ENCODE peak calls at places on chromosomes 3 and 15, in six cellular contexts. One of them, this sample, is unnamed.
A peak's percentile ranks its signal among the peaks of the same experiment; 100 is the strongest.

GRCh38 chr3:17258823-17259436 is 374.2 kb downstream of the PLCL2 start:
- DNase-seq in nephron progenitor cell: peak; percentile 4
- DNase-seq in cardiac muscle cell: peak; percentile 58
- DNase-seq in mesothelial cell of epicardium: no peak
- DNase-seq in heart left ventricle: no peak
- DNase-seq in body of pancreas: no peak
- DNase-seq in this sample: no peak

GRCh38 chr15:68411735-68412134 is 20.2 kb downstream of the ITGA11 start:
- DNase-seq in mesothelial cell of epicardium: no peak
- DNase-seq in cardiac muscle cell: no peak
- DNase-seq in nephron progenitor cell: no peak
- DNase-seq in heart left ventricle: no peak
- DNase-seq in body of pancreas: no peak
- DNase-seq in this sample: no peak

GRCh38 chr15:70375006-70375409 is 277.3 kb upstream of the TLE3 start:
- DNase-seq in cardiac muscle cell: peak; percentile 64
- DNase-seq in nephron progenitor cell: no peak
- DNase-seq in body of pancreas: no peak
- DNase-seq in mesothelial cell of epicardium: no peak
- DNase-seq in heart left ventricle: no peak
- DNase-seq in this sample: no peak

GRCh38 chr15:83285979-83286553 is 1.6 kb upstream of the BNC1 start:
- DNase-seq in heart left ventricle: no peak
- DNase-seq in nephron progenitor cell: no peak
- DNase-seq in body of pancreas: no peak
- DNase-seq in mesothelial cell of epicardium: no peak
- DNase-seq in cardiac muscle cell: peak; percentile 74
- DNase-seq in this sample: no peak

GRCh38 chr15:64137226-64137833 is 14.2 kb upstream of the SNX22 start:
- DNase-seq in nephron progenitor cell: no peak
- DNase-seq in mesothelial cell of epicardium: no peak
- DNase-seq in cardiac muscle cell: no peak
- DNase-seq in heart left ventricle: no peak
- DNase-seq in body of pancreas: no peak
- DNase-seq in this sample: no peak

GRCh38 chr3:34024447-34025240 is 226.2 kb downstream of the PDCD6IP start:
- DNase-seq in body of pancreas: no peak
- DNase-seq in cardiac muscle cell: no peak
- DNase-seq in heart left ventricle: no peak
- DNase-seq in nephron progenitor cell: no peak
- DNase-seq in mesothelial cell of epicardium: no peak
- DNase-seq in this sample: no peak

GRCh38 chr3:58104155-58104554 is 95.9 kb downstream of the FLNB start:
- DNase-seq in mesothelial cell of epicardium: no peak
- DNase-seq in cardiac muscle cell: no peak
- DNase-seq in nephron progenitor cell: no peak
- DNase-seq in body of pancreas: no peak
- DNase-seq in heart left ventricle: no peak
- DNase-seq in this sample: no peak

GRCh38 chr3:125110876-125111480 is 55.2 kb upstream of the HEG1 start:
- DNase-seq in cardiac muscle cell: no peak
- DNase-seq in mesothelial cell of epicardium: no peak
- DNase-seq in nephron progenitor cell: no peak
- DNase-seq in body of pancreas: no peak
- DNase-seq in heart left ventricle: no peak
- DNase-seq in this sample: no peak

GRCh38 chr3:195549931-195550519 is 6.9 kb upstream of the PPP1R2 start:
- DNase-seq in cardiac muscle cell: peak; percentile 13
- DNase-seq in mesothelial cell of epicardium: no peak
- DNase-seq in body of pancreas: no peak
- DNase-seq in nephron progenitor cell: no peak
- DNase-seq in heart left ventricle: no peak
- DNase-seq in this sample: no peak

GRCh38 chr15:92439311-92439710 is 45.6 kb downstream of the ST8SIA2 start:
- DNase-seq in mesothelial cell of epicardium: no peak
- DNase-seq in nephron progenitor cell: no peak
- DNase-seq in heart left ventricle: no peak
- DNase-seq in cardiac muscle cell: no peak
- DNase-seq in body of pancreas: no peak
- DNase-seq in this sample: no peak

GRCh38 chr3:99974989-99975388 is 139.3 kb downstream of the FILIP1L start:
- DNase-seq in mesothelial cell of epicardium: no peak
- DNase-seq in nephron progenitor cell: no peak
- DNase-seq in cardiac muscle cell: no peak
- DNase-seq in heart left ventricle: no peak
- DNase-seq in body of pancreas: no peak
- DNase-seq in this sample: no peak

GRCh38 chr3:123285066-123285465 is 83.3 kb downstream of the SEC22A start:
- DNase-seq in cardiac muscle cell: no peak
- DNase-seq in body of pancreas: no peak
- DNase-seq in mesothelial cell of epicardium: no peak
- DNase-seq in heart left ventricle: no peak
- DNase-seq in nephron progenitor cell: no peak
- DNase-seq in this sample: no peak

GRCh38 chr15:67521770-67522568 is 1.0 kb downstream of the C15orf61 start:
- DNase-seq in heart left ventricle: peak; percentile 12
- DNase-seq in nephron progenitor cell: no peak
- DNase-seq in cardiac muscle cell: peak; percentile 44
- DNase-seq in mesothelial cell of epicardium: no peak
- DNase-seq in body of pancreas: no peak
- DNase-seq in this sample: no peak

GRCh38 chr15:80343610-80344009 is 60.6 kb upstream of the ARNT2 start:
- DNase-seq in mesothelial cell of epicardium: no peak
- DNase-seq in body of pancreas: peak; percentile 34
- DNase-seq in nephron progenitor cell: no peak
- DNase-seq in cardiac muscle cell: peak; percentile 97
- DNase-seq in heart left ventricle: peak; percentile 80
- DNase-seq in this sample: no peak

GRCh38 chr15:76380249-76380648 is 43.7 kb downstream of the ISL2 start:
- DNase-seq in cardiac muscle cell: no peak
- DNase-seq in body of pancreas: no peak
- DNase-seq in mesothelial cell of epicardium: no peak
- DNase-seq in nephron progenitor cell: no peak
- DNase-seq in heart left ventricle: no peak
- DNase-seq in this sample: no peak

GRCh38 chr3:5840091-5840490 is 652.6 kb downstream of the EDEM1 start:
- DNase-seq in cardiac muscle cell: no peak
- DNase-seq in heart left ventricle: no peak
- DNase-seq in nephron progenitor cell: no peak
- DNase-seq in mesothelial cell of epicardium: no peak
- DNase-seq in body of pancreas: no peak
- DNase-seq in this sample: no peak

GRCh38 chr15:39580117-39580629 is 706 bp upstream of the THBS1 start:
- DNase-seq in cardiac muscle cell: peak; percentile 97
- DNase-seq in heart left ventricle: peak; percentile 92
- DNase-seq in mesothelial cell of epicardium: peak; percentile 84
- DNase-seq in body of pancreas: peak; percentile 91
- DNase-seq in nephron progenitor cell: peak; percentile 96
- DNase-seq in this sample: peak; percentile 92

GRCh38 chr15:39582286-39582976 is 1.6 kb downstream of the THBS1 start:
- DNase-seq in body of pancreas: peak; percentile 53
- DNase-seq in heart left ventricle: peak; percentile 35
- DNase-seq in cardiac muscle cell: peak; percentile 73
- DNase-seq in nephron progenitor cell: no peak
- DNase-seq in mesothelial cell of epicardium: no peak
- DNase-seq in this sample: no peak

GRCh38 chr15:39580630-39581500 is at the start of gene THBS1:
- DNase-seq in cardiac muscle cell: peak; percentile 98
- DNase-seq in nephron progenitor cell: peak; percentile 91
- DNase-seq in heart left ventricle: peak; percentile 88
- DNase-seq in body of pancreas: peak; percentile 88
- DNase-seq in mesothelial cell of epicardium: peak; percentile 86
- DNase-seq in this sample: peak; percentile 82

GRCh38 chr15:39582977-39583585 is 2.2 kb downstream of the THBS1 start:
- DNase-seq in cardiac muscle cell: peak; percentile 43
- DNase-seq in mesothelial cell of epicardium: no peak
- DNase-seq in heart left ventricle: no peak
- DNase-seq in body of pancreas: no peak
- DNase-seq in nephron progenitor cell: no peak
- DNase-seq in this sample: no peak

DNA sequence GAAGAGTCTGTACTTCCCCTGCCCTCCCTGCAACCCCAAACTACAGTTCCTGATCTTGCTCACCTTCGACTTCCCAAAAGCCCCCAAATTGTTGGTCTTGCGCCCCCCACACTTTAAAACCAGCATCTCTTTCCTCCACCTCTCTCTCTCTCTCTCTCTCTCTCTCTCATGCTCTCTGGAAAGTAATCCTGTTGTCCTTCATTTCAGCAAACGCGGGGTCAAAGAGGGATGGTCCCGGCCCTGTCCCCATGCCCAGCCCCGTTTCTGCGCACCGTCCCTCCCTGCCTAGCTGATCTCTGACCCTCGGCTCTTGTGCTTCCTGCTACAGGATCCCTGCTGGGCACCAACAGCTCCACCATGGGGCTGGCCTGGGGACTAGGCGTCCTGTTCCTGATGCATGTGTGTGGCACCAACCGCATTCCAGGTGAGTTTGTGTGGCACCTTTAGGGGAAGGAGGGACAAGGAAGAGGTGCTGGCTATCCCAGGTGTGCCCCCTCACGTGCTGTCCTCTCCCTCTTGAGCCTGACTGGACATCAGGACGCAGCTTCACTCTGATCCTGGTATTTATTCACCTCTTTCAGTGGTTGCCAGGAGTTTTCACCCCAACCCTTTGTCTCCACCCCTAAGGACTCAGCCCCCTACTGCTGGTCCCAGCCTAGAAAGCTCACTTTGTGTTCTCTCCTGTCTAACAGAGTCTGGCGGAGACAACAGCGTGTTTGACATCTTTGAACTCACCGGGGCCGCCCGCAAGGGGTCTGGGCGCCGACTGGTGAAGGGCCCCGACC is 814 bp downstream of the THBS1 start:
- DNase-seq in body of pancreas: peak; percentile 87
- DNase-seq in cardiac muscle cell: peak; percentile 67
- DNase-seq in nephron progenitor cell: peak; percentile 54
- DNase-seq in heart left ventricle: peak; percentile 53
- DNase-seq in mesothelial cell of epicardium: no peak
- DNase-seq in this sample: peak; percentile 27
- TF ChIP-seq CTCF in body of pancreas: peak; percentile 73
- TF ChIP-seq CTCF in cardiac muscle cell: peak; percentile 51
- TF ChIP-seq CTCF in nephron progenitor cell: no peak
- TF ChIP-seq CTCF in heart left ventricle: peak; percentile 54
- TF ChIP-seq CTCF in mesothelial cell of epicardium: no peak
- TF ChIP-seq CTCF in this sample: peak; percentile 51

DNA sequence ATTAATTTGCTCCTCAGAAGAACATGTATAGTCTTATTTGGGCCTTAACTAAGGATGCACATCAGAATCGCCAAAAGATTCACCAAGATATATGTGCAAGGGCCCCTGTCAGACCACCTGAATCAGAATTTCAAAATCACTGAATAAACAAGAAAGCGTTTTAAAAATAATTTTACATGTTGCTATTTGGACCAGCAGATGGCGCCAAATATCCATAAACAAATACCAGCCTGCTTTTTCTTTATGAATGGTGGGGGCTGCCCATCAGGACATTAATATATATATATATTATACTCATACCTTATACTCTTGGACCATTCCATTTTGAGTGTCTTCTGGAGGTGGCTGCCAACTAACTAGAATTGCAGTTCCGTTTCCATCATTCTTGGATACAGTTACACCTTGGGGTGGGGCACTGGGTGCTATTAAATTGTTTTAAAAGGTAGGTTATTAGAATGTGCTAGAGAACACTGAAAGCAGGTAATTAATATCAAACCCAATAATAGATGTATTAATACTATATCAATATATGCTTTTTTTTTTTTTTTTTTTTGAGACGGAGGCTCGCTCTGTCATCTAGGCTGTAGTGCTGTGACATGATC is 1108.3 kb downstream of the ROBO1 start:
- DNase-seq in body of pancreas: no peak
- DNase-seq in heart left ventricle: no peak
- DNase-seq in cardiac muscle cell: peak; percentile 68
- DNase-seq in mesothelial cell of epicardium: no peak
- DNase-seq in nephron progenitor cell: peak; percentile 39
- DNase-seq in this sample: no peak
- TF ChIP-seq CTCF in body of pancreas: peak; percentile 55
- TF ChIP-seq CTCF in heart left ventricle: peak; percentile 77
- TF ChIP-seq CTCF in cardiac muscle cell: peak; percentile 49
- TF ChIP-seq CTCF in mesothelial cell of epicardium: peak; percentile 93
- TF ChIP-seq CTCF in nephron progenitor cell: peak; percentile 71
- TF ChIP-seq CTCF in this sample: peak; percentile 87

DNA sequence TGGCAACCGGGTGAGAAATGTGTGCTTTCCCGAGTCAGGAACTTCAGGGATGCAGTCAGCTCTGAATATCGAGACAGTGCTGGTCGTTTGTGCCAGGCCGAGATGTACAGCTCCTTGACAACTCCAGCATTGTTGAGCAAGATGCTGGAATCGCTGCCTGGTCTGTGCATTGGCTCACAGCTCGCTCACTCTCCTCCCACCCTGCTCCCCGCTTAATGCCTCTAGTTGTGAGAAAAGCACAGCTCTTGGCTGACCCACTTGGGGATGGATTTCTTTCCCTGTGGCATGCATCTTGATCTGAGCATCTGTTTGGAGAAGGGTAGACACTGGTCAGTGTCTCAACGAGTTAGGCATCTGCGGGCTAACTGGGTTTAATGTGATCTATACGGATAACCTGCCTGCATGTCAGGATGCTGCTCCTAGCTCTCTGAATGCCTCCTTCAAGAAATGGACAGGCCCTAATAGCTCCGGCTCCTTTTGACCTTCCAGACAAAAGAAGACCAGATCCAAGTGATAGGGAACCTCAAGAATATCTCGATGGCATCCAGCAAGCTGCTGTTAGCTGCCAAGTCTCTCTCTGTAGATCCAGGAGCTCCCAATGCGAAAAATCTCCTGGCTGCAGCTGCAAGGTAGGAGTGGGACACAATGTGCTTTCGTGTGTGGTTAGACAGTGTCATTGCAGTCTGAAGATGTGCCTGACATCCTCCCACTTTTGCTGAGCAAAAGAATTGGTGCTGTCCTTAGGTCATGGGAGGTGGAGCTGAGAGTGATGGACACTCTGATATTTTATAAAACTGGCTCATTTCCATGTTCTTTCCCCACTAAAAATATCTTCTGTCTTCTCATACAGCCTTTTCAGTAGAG is 302.2 kb upstream of the TPM1 start:
- DNase-seq in mesothelial cell of epicardium: no peak
- DNase-seq in body of pancreas: no peak
- DNase-seq in cardiac muscle cell: peak; percentile 64
- DNase-seq in heart left ventricle: no peak
- DNase-seq in nephron progenitor cell: no peak
- DNase-seq in this sample: no peak
- TF ChIP-seq CTCF in mesothelial cell of epicardium: no peak
- TF ChIP-seq CTCF in body of pancreas: no peak
- TF ChIP-seq CTCF in cardiac muscle cell: no peak
- TF ChIP-seq CTCF in heart left ventricle: no peak
- TF ChIP-seq CTCF in nephron progenitor cell: peak; percentile 6
- TF ChIP-seq CTCF in this sample: no peak

GRCh38 chr15:62618432-62618831 is 424.1 kb upstream of the TPM1 start:
- DNase-seq in mesothelial cell of epicardium: no peak
- DNase-seq in cardiac muscle cell: peak; percentile 58
- DNase-seq in body of pancreas: no peak
- DNase-seq in heart left ventricle: no peak
- DNase-seq in nephron progenitor cell: no peak
- DNase-seq in this sample: no peak
- TF ChIP-seq CTCF in mesothelial cell of epicardium: no peak
- TF ChIP-seq CTCF in cardiac muscle cell: peak; percentile 40
- TF ChIP-seq CTCF in body of pancreas: no peak
- TF ChIP-seq CTCF in heart left ventricle: no peak
- TF ChIP-seq CTCF in nephron progenitor cell: no peak
- TF ChIP-seq CTCF in this sample: no peak

GRCh38 chr15:57345584-57345983 is 30.7 kb upstream of the CGNL1 start:
- DNase-seq in cardiac muscle cell: peak; percentile 40
- DNase-seq in body of pancreas: no peak
- DNase-seq in heart left ventricle: no peak
- DNase-seq in nephron progenitor cell: peak; percentile 22
- DNase-seq in mesothelial cell of epicardium: no peak
- DNase-seq in this sample: no peak
- TF ChIP-seq CTCF in cardiac muscle cell: peak; percentile 45
- TF ChIP-seq CTCF in body of pancreas: peak; percentile 12
- TF ChIP-seq CTCF in heart left ventricle: peak; percentile 49
- TF ChIP-seq CTCF in nephron progenitor cell: no peak
- TF ChIP-seq CTCF in mesothelial cell of epicardium: no peak
- TF ChIP-seq CTCF in this sample: peak; percentile 35

GRCh38 chr3:47850062-47850802 is 47.3 kb downstream of the DHX30 start:
- DNase-seq in body of pancreas: no peak
- DNase-seq in cardiac muscle cell: peak; percentile 48
- DNase-seq in mesothelial cell of epicardium: no peak
- DNase-seq in nephron progenitor cell: no peak
- DNase-seq in heart left ventricle: no peak
- DNase-seq in this sample: no peak
- TF ChIP-seq CTCF in body of pancreas: peak; percentile 33
- TF ChIP-seq CTCF in cardiac muscle cell: peak; percentile 52
- TF ChIP-seq CTCF in mesothelial cell of epicardium: no peak
- TF ChIP-seq CTCF in nephron progenitor cell: no peak
- TF ChIP-seq CTCF in heart left ventricle: peak; percentile 38
- TF ChIP-seq CTCF in this sample: peak; percentile 63